ENCODE peak calls at places on chromosome 18, in six cellular contexts. S, G, N, A, I and R are unnamed samples.

GRCh38 chr18:80252136-80252535 is 4.8 kb upstream of the PARD6G start:
- DNase-seq in S (no peak), G (no peak), A (no peak), N (no peak), I (no peak), R (peak; percentile 47)

GRCh38 chr18:3500016-3500415 is 50.0 kb downstream of the TGIF1 start:
- DNase-seq in A (no peak), S (no peak), I (no peak), N (no peak), G (no peak), R (no peak)

GRCh38 chr18:59835656-59836379 is 64.0 kb upstream of the PMAIP1 start:
- DNase-seq in S (no peak), G (no peak), N (no peak), A (no peak), I (no peak), R (no peak)

GRCh38 chr18:3441290-3441689 is 8.7 kb upstream of the TGIF1 start:
- DNase-seq in G (no peak), S (no peak), A (no peak), I (peak; percentile 11), N (no peak), R (no peak)

GRCh38 chr18:37484893-37485834 is 80.4 kb downstream of the CELF4 start:
- DNase-seq in I (peak; percentile 45), S (no peak), A (peak; percentile 29), G (peak; percentile 13), N (no peak), R (peak; percentile 32)

GRCh38 chr18:40293311-40293710 is 1661.7 kb upstream of the PIK3C3 start:
- DNase-seq in S (no peak), G (no peak), I (no peak), A (no peak), N (no peak), R (no peak)

GRCh38 chr18:79200546-79201268 is 131.5 kb downstream of the ATP9B start:
- DNase-seq in N (no peak), S (no peak), I (peak; percentile 35), A (no peak), G (no peak), R (no peak)

GRCh38 chr18:75875559-75875958 is 448.1 kb upstream of the SMIM21 start:
- DNase-seq in S (no peak), A (no peak), G (no peak), I (no peak), N (no peak), R (no peak)

GRCh38 chr18:6405237-6406074 is 9.3 kb downstream of the L3MBTL4 start:
- DNase-seq in N (no peak), S (no peak), G (no peak), A (no peak), I (no peak), R (no peak)

GRCh38 chr18:36769611-36770314 is 59.0 kb downstream of the TPGS2 start:
- DNase-seq in G (peak; percentile 7), A (peak; percentile 22), N (no peak), I (no peak), S (no peak), R (no peak)

GRCh38 chr18:7084080-7084765 is 33.4 kb downstream of the LAMA1 start:
- DNase-seq in G (no peak), I (no peak), A (no peak), S (no peak), N (no peak), R (peak; percentile 68)

GRCh38 chr18:66048404-66048803 is 297.6 kb downstream of the CDH7 start:
- DNase-seq in S (no peak), A (no peak), N (no peak), G (no peak), I (no peak), R (no peak)

GRCh38 chr18:60232541-60232940 is 140.0 kb downstream of the MC4R start:
- DNase-seq in N (no peak), G (no peak), S (no peak), A (peak; percentile 5), I (no peak), R (peak; percentile 83)

GRCh38 chr18:54734059-54734458 is 94.2 kb upstream of the RAB27B start:
- DNase-seq in N (no peak), A (peak; percentile 21), I (no peak), S (no peak), G (no peak), R (peak; percentile 69)

GRCh38 chr18:13138822-13139139 is 79.8 kb upstream of the LDLRAD4 start:
- DNase-seq in N (no peak), I (peak; percentile 14), A (no peak), G (no peak), S (no peak), R (no peak)

GRCh38 chr18:50832754-50833153 is 12.9 kb upstream of the MRO start:
- DNase-seq in A (no peak), N (no peak), S (no peak), I (no peak), G (no peak), R (no peak)

GRCh38 chr18:23107718-23108117 is 27.6 kb upstream of the CABLES1 start:
- DNase-seq in S (no peak), N (no peak), I (no peak), G (no peak), A (no peak), R (peak; percentile 73)

GRCh38 chr18:39481281-39481680 is 1915.7 kb upstream of the CELF4 start:
- DNase-seq in G (no peak), A (no peak), I (no peak), S (no peak), N (no peak), R (no peak)